ENCODE peak calls at places on chromosomes 1 and 21, in five cellular contexts. X, E, A, L and B are unnamed samples.

GRCh38 chr1:22930235-22930912 is 42.3 kb downstream of the LACTBL1 start:
- DNase-seq in E (peak), X (peak), A (peak), L (peak), B (peak)

GRCh38 chr1:159869173-159869572 is 6.7 kb upstream of the VSIG8 start:
- DNase-seq in L (no peak), E (no peak), X (peak), A (no peak), B (no peak)

GRCh38 chr1:56151402-56151801 is 428.0 kb downstream of the PLPP3 start:
- DNase-seq in X (no peak), L (no peak), A (no peak), E (no peak), B (no peak)

GRCh38 chr1:154819628-154820590 is 50.2 kb downstream of the KCNN3 start:
- DNase-seq in A (no peak), E (peak), L (peak), X (no peak), B (peak)

GRCh38 chr1:53862507-53862906 is 24.4 kb upstream of the NDC1 start:
- DNase-seq in A (no peak), X (no peak), L (no peak), E (no peak), B (no peak)

GRCh38 chr1:101235696-101236545 is 898 bp upstream of the S1PR1 start:
- DNase-seq in X (peak), A (peak), E (peak), L (peak), B (no peak)

GRCh38 chr21:34037446-34037845 is 35.9 kb upstream of the MRPS6 start:
- DNase-seq in L (peak), A (no peak), E (no peak), X (no peak), B (no peak)

GRCh38 chr1:231558711-231559205 is 30.3 kb downstream of the TSNAX start:
- DNase-seq in X (no peak), A (no peak), E (no peak), L (no peak), B (no peak)

GRCh38 chr1:39127513-39127912 is 77.0 kb upstream of the MACF1 start:
- DNase-seq in L (peak), X (no peak), A (no peak), E (no peak), B (no peak)

GRCh38 chr21:36692125-36692843 is 6.6 kb upstream of the SIM2 start:
- DNase-seq in E (no peak), L (no peak), X (no peak), A (no peak), B (no peak)